ENCODE peak calls at places on chromosomes 1 and 21, in nine cellular contexts. T, D, V, O, Q, P, A, Z and W are unnamed samples.

GRCh38 chr21:45982758-45983731 is 1.5 kb downstream of the COL6A1 start:
- DNase-seq in O (peak; percentile 46), Q (peak; percentile 79), D (peak; percentile 19), P (no peak), Z (no peak), V (no peak), A (no peak), T (no peak), W (peak; percentile 55)

GRCh38 chr1:83994111-83994510 is 4.8 kb downstream of the TTLL7 start:
- DNase-seq in O (no peak), Z (no peak), D (no peak), A (no peak), V (no peak), P (no peak), Q (no peak), T (no peak), W (no peak)

GRCh38 chr1:168483531-168483930 is 60.3 kb downstream of the XCL2 start:
- DNase-seq in V (no peak), O (no peak), D (peak; percentile 23), Q (no peak), A (no peak), P (no peak), Z (peak; percentile 77), T (no peak), W (no peak)

GRCh38 chr1:56413671-56414199 is 165.6 kb downstream of the PLPP3 start:
- DNase-seq in V (no peak), A (no peak), T (no peak), Q (no peak), O (no peak), D (no peak), P (no peak), Z (no peak), W (no peak)

GRCh38 chr1:53899206-53899628 is 5.2 kb downstream of the DIO1 start:
- DNase-seq in Q (no peak), Z (peak; percentile 69), P (no peak), A (no peak), D (peak; percentile 67), O (no peak), T (no peak), V (no peak), W (no peak)

GRCh38 chr1:155083865-155084721 is 5.5 kb downstream of the EFNA3 start:
- DNase-seq in V (peak; percentile 30), O (no peak), T (no peak), P (no peak), Z (no peak), D (peak; percentile 71), Q (no peak), A (peak; percentile 24), W (no peak)

GRCh38 chr1:10509823-10510509 is 35.2 kb downstream of the PEX14 start:
- DNase-seq in T (no peak), A (no peak), V (no peak), O (no peak), Z (no peak), P (no peak), Q (no peak), D (no peak), W (no peak)

GRCh38 chr1:111833334-111833733 is 77.6 kb downstream of the DDX20 start:
- DNase-seq in A (no peak), P (no peak), O (no peak), V (peak; percentile 73), Z (peak; percentile 13), D (peak; percentile 14), Q (no peak), T (no peak), W (no peak)

GRCh38 chr1:34904236-34905097 is 25.0 kb downstream of the DLGAP3 start:
- DNase-seq in D (no peak), A (no peak), Q (no peak), T (no peak), P (no peak), Z (no peak), O (no peak), V (no peak), W (no peak)
- H3K27ac ChIP-seq in D (no peak overlapping the region), A (no peak overlapping the region), Q (no peak overlapping the region), T (no peak overlapping the region), P (no peak overlapping the region), Z (no peak overlapping the region), O (no peak overlapping the region), V (no peak overlapping the region), W (no peak overlapping the region)

GRCh38 chr1:33471416-33471815 is 1.0 kb upstream of the ZSCAN20 start:
- DNase-seq in P (no peak), A (no peak), T (no peak), Z (no peak), Q (no peak), V (no peak), O (no peak), D (no peak), W (no peak)
- H3K4me3 ChIP-seq in P (peak overlapping the region; percentile 47), A (no peak overlapping the region), T (no peak overlapping the region), Z (no peak overlapping the region), Q (peak overlapping the region; percentile 50), V (no peak overlapping the region), O (no peak overlapping the region), D (no peak overlapping the region), W (no peak overlapping the region)

GRCh38 chr1:166839600-166840308 is 479 bp downstream of the POGK start:
- DNase-seq in Q (no peak), O (peak; percentile 80), A (peak; percentile 36), T (peak; percentile 18), V (peak; percentile 75), Z (peak; percentile 19), D (peak; percentile 61), P (no peak), W (no peak)

GRCh38 chr1:166836733-166837132 is 2.5 kb upstream of the POGK start:
- DNase-seq in V (no peak), D (peak; percentile 26), Q (no peak), A (no peak), Z (peak; percentile 25), T (no peak), O (no peak), P (no peak), W (no peak)

GRCh38 chr1:166843322-166843721 is 4.0 kb downstream of the POGK start:
- DNase-seq in Q (no peak), D (no peak), V (no peak), P (no peak), T (no peak), A (no peak), O (no peak), Z (no peak), W (no peak)

GRCh38 chr1:166840309-166841302 is 1.3 kb downstream of the POGK start:
- DNase-seq in P (no peak), V (peak; percentile 87), O (no peak), A (peak; percentile 47), Z (peak; percentile 46), D (peak; percentile 24), Q (no peak), T (no peak), W (no peak)

GRCh38 chr1:166838766-166839599 is at the start of gene POGK:
- DNase-seq in Q (peak; percentile 94), T (peak; percentile 56), Z (peak; percentile 88), D (peak; percentile 91), O (peak; percentile 96), A (peak; percentile 90), P (peak; percentile 77), V (peak; percentile 94), W (peak; percentile 85)
- H3K4me1 ChIP-seq in Q (peaks cover 47% of the 10 kb centered on the region), T (peaks cover 28% of the 10 kb centered on the region), Z (peaks cover 11% of the 10 kb centered on the region), D (peaks cover 24% of the 10 kb centered on the region), O (peaks cover 51% of the 10 kb centered on the region), A (peaks cover 18% of the 10 kb centered on the region), P (peaks cover 21% of the 10 kb centered on the region), V (peaks cover 35% of the 10 kb centered on the region), W (no peaks in the 10 kb centered on the region)

GRCh38 chr1:17260738-17261137 is 11.8 kb downstream of the PADI3 start:
- DNase-seq in A (no peak), P (no peak), O (no peak), Q (no peak), D (no peak), V (no peak), T (no peak), Z (no peak), W (no peak)

GRCh38 chr1:17265162-17265561 is 16.3 kb downstream of the PADI3 start:
- DNase-seq in P (no peak), Q (no peak), T (no peak), D (no peak), O (no peak), A (no peak), V (no peak), Z (peak; percentile 18), W (no peak)

GRCh38 chr1:17264470-17264869 is 15.6 kb downstream of the PADI3 start:
- DNase-seq in Z (no peak), D (no peak), V (no peak), A (no peak), P (no peak), Q (no peak), O (no peak), T (no peak), W (no peak)

GRCh38 chr1:17270891-17271765 is 22.2 kb downstream of the PADI3 start:
- DNase-seq in P (no peak), Q (no peak), Z (no peak), T (no peak), V (no peak), A (no peak), O (no peak), D (no peak), W (no peak)

GRCh38 chr1:17265950-17266349 is 17.1 kb downstream of the PADI3 start:
- DNase-seq in D (no peak), Z (no peak), O (no peak), A (no peak), Q (no peak), P (no peak), V (no peak), T (no peak), W (no peak)
- H3K27ac ChIP-seq in D (no peak overlapping the region), Z (no peak overlapping the region), O (no peak overlapping the region), A (no peak overlapping the region), Q (no peak overlapping the region), P (no peak overlapping the region), V (no peak overlapping the region), T (no peak overlapping the region), W (peak overlapping the region; percentile 47)

GRCh38 chr1:8096105-8097011 is 70.2 kb upstream of the ERRFI1 start:
- DNase-seq in P (no peak), Q (no peak), V (no peak), D (peak; percentile 97), T (no peak), Z (peak; percentile 85), O (no peak), A (peak; percentile 86), W (no peak)
- H3K4me3 ChIP-seq in P (no peak overlapping the region), Q (no peak overlapping the region), V (no peak overlapping the region), D (peak overlapping the region; percentile 27), T (no peak overlapping the region), Z (no peak overlapping the region), O (no peak overlapping the region), A (no peak overlapping the region), W (no peak overlapping the region)